ENCODE peak calls at places on chromosome 1, in six cellular contexts. One of them, this sample, is unnamed.

GRCh38 chr1:47713960-47714359 is 276.1 kb downstream of the FOXD2 start:
- DNase-seq in HTR-8/SVneo: no peak
- DNase-seq in OCI-LY7: no peak
- DNase-seq in GM18507: no peak
- DNase-seq in LHCN-M2: no peak
- DNase-seq in neural crest cell: no peak
- DNase-seq in this sample: no peak

GRCh38 chr1:172815740-172816139 is 156.8 kb downstream of the FASLG start:
- DNase-seq in HTR-8/SVneo: no peak
- DNase-seq in OCI-LY7: no peak
- DNase-seq in GM18507: no peak
- DNase-seq in LHCN-M2: peak
- DNase-seq in neural crest cell: no peak
- DNase-seq in this sample: no peak

GRCh38 chr1:29675481-29676263 is 439.4 kb downstream of the PTPRU start:
- DNase-seq in HTR-8/SVneo: no peak
- DNase-seq in OCI-LY7: no peak
- DNase-seq in GM18507: no peak
- DNase-seq in LHCN-M2: peak
- DNase-seq in neural crest cell: no peak
- DNase-seq in this sample: no peak

GRCh38 chr1:41175546-41175945 is 66.6 kb downstream of the SCMH1 start:
- DNase-seq in HTR-8/SVneo: no peak
- DNase-seq in OCI-LY7: no peak
- DNase-seq in GM18507: no peak
- DNase-seq in LHCN-M2: no peak
- DNase-seq in neural crest cell: no peak
- DNase-seq in this sample: no peak

GRCh38 chr1:151990856-151991198 is 2.8 kb downstream of the S100A10 start:
- DNase-seq in HTR-8/SVneo: no peak
- DNase-seq in OCI-LY7: no peak
- DNase-seq in GM18507: no peak
- DNase-seq in LHCN-M2: peak
- DNase-seq in neural crest cell: no peak
- DNase-seq in this sample: no peak

GRCh38 chr1:213439703-213440102 is 388.7 kb downstream of the RPS6KC1 start:
- DNase-seq in HTR-8/SVneo: no peak
- DNase-seq in OCI-LY7: no peak
- DNase-seq in GM18507: no peak
- DNase-seq in LHCN-M2: no peak
- DNase-seq in neural crest cell: no peak
- DNase-seq in this sample: no peak

GRCh38 chr1:202214089-202214843 is 20.7 kb downstream of the LGR6 start:
- DNase-seq in HTR-8/SVneo: no peak
- DNase-seq in OCI-LY7: no peak
- DNase-seq in GM18507: no peak
- DNase-seq in LHCN-M2: no peak
- DNase-seq in neural crest cell: no peak
- DNase-seq in this sample: no peak

GRCh38 chr1:94925561-94926364 is 1.1 kb downstream of the CNN3 start:
- DNase-seq in HTR-8/SVneo: peak
- DNase-seq in OCI-LY7: no peak
- DNase-seq in GM18507: no peak
- DNase-seq in LHCN-M2: peak
- DNase-seq in neural crest cell: peak
- DNase-seq in this sample: peak

GRCh38 chr1:38992450-38993111 is 1.5 kb downstream of the AKIRIN1 start:
- DNase-seq in HTR-8/SVneo: no peak
- DNase-seq in OCI-LY7: peak
- DNase-seq in GM18507: no peak
- DNase-seq in LHCN-M2: no peak
- DNase-seq in neural crest cell: no peak
- DNase-seq in this sample: no peak

GRCh38 chr1:19365711-19366110 is 53.6 kb downstream of the SLC66A1 start:
- DNase-seq in HTR-8/SVneo: no peak
- DNase-seq in OCI-LY7: no peak
- DNase-seq in GM18507: no peak
- DNase-seq in LHCN-M2: no peak
- DNase-seq in neural crest cell: no peak
- DNase-seq in this sample: no peak

GRCh38 chr1:206479164-206480125 is 9.2 kb downstream of the IKBKE start:
- DNase-seq in HTR-8/SVneo: peak
- DNase-seq in OCI-LY7: peak
- DNase-seq in GM18507: peak
- DNase-seq in LHCN-M2: peak
- DNase-seq in neural crest cell: peak
- DNase-seq in this sample: peak

GRCh38 chr1:54084794-54085193 is 31.4 kb downstream of the TCEANC2 start:
- DNase-seq in HTR-8/SVneo: no peak
- DNase-seq in OCI-LY7: no peak
- DNase-seq in GM18507: no peak
- DNase-seq in LHCN-M2: no peak
- DNase-seq in neural crest cell: no peak
- DNase-seq in this sample: no peak

GRCh38 chr1:205700865-205701401 is 20.6 kb upstream of the SLC45A3 start:
- DNase-seq in HTR-8/SVneo: no peak
- DNase-seq in OCI-LY7: no peak
- DNase-seq in GM18507: no peak
- DNase-seq in LHCN-M2: no peak
- DNase-seq in neural crest cell: no peak
- DNase-seq in this sample: no peak